ENCODE peak calls at places on chromosomes 7 and 10, in nine cellular contexts. F is prostate gland, C is fibroblast of pulmonary artery, G is DND-41, V is heart left ventricle, Y is sigmoid colon, J is CD14-positive monocyte, B is fibroblast of the aortic adventitia, Z is body of pancreas. K is an unnamed sample.

GRCh38 chr10:57338823-57339558 is 928.7 kb downstream of the IPMK start:
- DNase-seq in F (no peak), C (peak; percentile 64), G (no peak), V (no peak), Y (no peak), J (no peak), B (peak; percentile 62), Z (peak; percentile 18), K (peak; percentile 2)

GRCh38 chr10:90859321-90859751 is 1.5 kb upstream of the HTR7 start:
- DNase-seq in F (no peak), C (peak; percentile 82), G (no peak), V (no peak), Y (no peak), J (no peak), B (peak; percentile 79), Z (no peak), K (no peak)

GRCh38 chr10:21060626-21061025 is 163.5 kb upstream of the NEBL start:
- DNase-seq in F (no peak), C (no peak), G (no peak), V (no peak), Y (no peak), J (no peak), B (no peak), Z (no peak), K (no peak)

GRCh38 chr7:157476654-157477549 is 140.1 kb downstream of the DNAJB6 start:
- DNase-seq in F (no peak), C (no peak), G (no peak), V (no peak), Y (peak; percentile 35), J (no peak), B (no peak), Z (peak; percentile 5), K (no peak)

GRCh38 chr10:6108631-6109443 is 20.0 kb downstream of the RBM17 start:
- DNase-seq in F (no peak), C (peak; percentile 69), G (peak; percentile 38), V (no peak), Y (no peak), J (no peak), B (peak; percentile 66), Z (no peak), K (no peak)

GRCh38 chr7:7110706-7111105 is 71.6 kb upstream of the C1GALT1 start:
- DNase-seq in F (no peak), C (no peak), G (no peak), V (no peak), Y (no peak), J (no peak), B (no peak), Z (no peak), K (no peak)

GRCh38 chr10:119428789-119429188 is 113.7 kb downstream of the RGS10 start:
- DNase-seq in F (no peak), C (no peak), G (peak; percentile 88), V (no peak), Y (no peak), J (no peak), B (no peak), Z (no peak), K (no peak)

GRCh38 chr10:94282369-94282768 is 80.4 kb downstream of the NOC3L start:
- DNase-seq in F (no peak), C (no peak), G (no peak), V (no peak), Y (no peak), J (no peak), B (no peak), Z (no peak), K (no peak)

GRCh38 chr10:99497343-99498025 is 35.3 kb upstream of the NKX2-3 start:
- DNase-seq in F (no peak), C (no peak), G (no peak), V (no peak), Y (no peak), J (no peak), B (no peak), Z (no peak), K (no peak)

GRCh38 chr10:101322266-101323151 is 31.5 kb upstream of the BTRC start:
- DNase-seq in F (no peak), C (no peak), G (no peak), V (no peak), Y (no peak), J (no peak), B (no peak), Z (no peak), K (no peak)

GRCh38 chr7:44819292-44819691 is 22.8 kb downstream of the PPIA start:
- DNase-seq in F (no peak), C (no peak), G (no peak), V (no peak), Y (no peak), J (no peak), B (no peak), Z (no peak), K (no peak)

GRCh38 chr10:33005322-33006282 is 47.6 kb upstream of the ITGB1 start:
- DNase-seq in F (peak; percentile 49), C (peak; percentile 97), G (no peak), V (peak; percentile 73), Y (peak; percentile 95), J (peak; percentile 87), B (peak; percentile 95), Z (peak; percentile 82), K (peak; percentile 93)

GRCh38 chr10:413662-414071 is 275.8 kb downstream of the DIP2C start:
- DNase-seq in F (no peak), C (no peak), G (no peak), V (no peak), Y (no peak), J (no peak), B (no peak), Z (no peak), K (no peak)

GRCh38 chr7:117269417-117269816 is 53.4 kb downstream of the WNT2 start:
- DNase-seq in F (no peak), C (peak; percentile 87), G (no peak), V (no peak), Y (no peak), J (no peak), B (peak; percentile 95), Z (no peak), K (peak; percentile 87)

GRCh38 chr10:24278519-24278889 is 69.6 kb downstream of the KIAA1217 start:
- DNase-seq in F (no peak), C (no peak), G (no peak), V (no peak), Y (no peak), J (no peak), B (no peak), Z (no peak), K (no peak)

GRCh38 chr7:22572292-22572691 is 72.3 kb upstream of the STEAP1B start:
- DNase-seq in F (no peak), C (no peak), G (no peak), V (no peak), Y (no peak), J (no peak), B (peak; percentile 60), Z (no peak), K (no peak)

GRCh38 chr7:132379292-132379691 is 197.0 kb downstream of the PLXNA4 start:
- DNase-seq in F (no peak), C (no peak), G (no peak), V (no peak), Y (no peak), J (no peak), B (peak; percentile 22), Z (no peak), K (no peak)

GRCh38 chr7:105905209-105905910 is 29.0 kb upstream of the ATXN7L1 start:
- DNase-seq in F (no peak), C (no peak), G (no peak), V (no peak), Y (no peak), J (no peak), B (no peak), Z (no peak), K (no peak)

GRCh38 chr10:84603971-84604370 is 275.6 kb downstream of the CCSER2 start:
- DNase-seq in F (no peak), C (no peak), G (no peak), V (no peak), Y (no peak), J (no peak), B (no peak), Z (no peak), K (no peak)

GRCh38 chr10:84600947-84601346 is 272.6 kb downstream of the CCSER2 start:
- DNase-seq in F (no peak), C (no peak), G (no peak), V (no peak), Y (no peak), J (no peak), B (no peak), Z (no peak), K (no peak)

GRCh38 chr10:84593546-84593945 is 265.2 kb downstream of the CCSER2 start:
- DNase-seq in F (no peak), C (no peak), G (no peak), V (no peak), Y (no peak), J (no peak), B (no peak), Z (no peak), K (no peak)

GRCh38 chr10:84599254-84599653 is 270.9 kb downstream of the CCSER2 start:
- DNase-seq in F (no peak), C (no peak), G (no peak), V (no peak), Y (no peak), J (no peak), B (no peak), Z (no peak), K (no peak)
- TF ChIP-seq CTCF in F (no peak), C (no peak), G (no peak), V (no peak), Y (no peak), J (no peak), B (no peak), Z (no peak), K (peak; percentile 3)

GRCh38 chr10:87817873-87818504 is at the start of gene ATAD1:
- DNase-seq in F (peak; percentile 76), C (peak; percentile 84), G (peak; percentile 92), V (peak; percentile 86), Y (peak; percentile 89), J (peak; percentile 53), B (peak; percentile 78), Z (peak; percentile 85), K (no peak)
- TF ChIP-seq CTCF in F (peak; percentile 2), C (peak; percentile 21), G (peak; percentile 41), V (peak; percentile 22), Y (no peak), J (no peak), B (peak; percentile 54), Z (no peak), K (peak; percentile 36)

GRCh38 chr7:130491841-130492518 is at the start of gene MEST:
- DNase-seq in F (peak; percentile 6), C (peak; percentile 39), G (no peak), V (peak; percentile 25), Y (no peak), J (no peak), B (peak; percentile 14), Z (peak; percentile 36), K (no peak)
- TF ChIP-seq CTCF in F (no peak), C (no peak), G (no peak), V (no peak), Y (no peak), J (no peak), B (no peak), Z (no peak), K (no peak)

DNA sequence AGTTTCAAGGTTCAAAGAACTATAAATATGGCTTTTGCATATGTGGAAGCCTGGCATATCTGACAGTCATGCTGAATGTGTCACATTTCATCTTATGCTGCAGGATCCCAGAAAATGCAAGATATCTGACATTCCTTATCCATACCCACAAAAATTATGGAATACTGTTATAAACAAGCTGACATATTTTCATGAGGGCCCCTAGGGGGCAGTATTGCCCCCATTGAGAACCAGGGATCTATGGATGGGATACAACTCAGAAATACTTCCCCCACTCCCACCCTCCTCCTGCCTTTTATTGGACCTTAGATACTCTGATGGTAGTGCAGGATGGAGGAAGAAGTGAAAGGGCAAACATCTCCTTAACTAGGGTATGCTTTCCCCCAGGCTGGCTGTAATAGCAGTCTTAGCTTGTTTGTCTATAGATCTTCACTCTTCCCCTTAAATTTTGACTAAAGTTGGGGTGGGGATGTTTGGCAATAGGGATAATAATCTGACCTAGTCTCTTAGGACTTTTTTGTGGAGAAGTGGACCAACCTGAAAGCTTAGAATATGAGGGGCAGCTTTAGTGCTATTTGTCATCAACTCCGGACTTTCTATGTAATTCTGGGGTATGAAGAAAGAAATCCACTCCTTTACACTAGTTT is 3.5 kb upstream of the GNGT1 start:
- DNase-seq in F (no peak), C (peak; percentile 89), G (no peak), V (no peak), Y (no peak), J (no peak), B (peak; percentile 77), Z (peak; percentile 15), K (no peak)
- TF ChIP-seq CTCF in F (peak; percentile 43), C (peak; percentile 89), G (peak; percentile 74), V (peak; percentile 77), Y (peak; percentile 83), J (peak; percentile 87), B (peak; percentile 83), Z (peak; percentile 11), K (peak; percentile 95)